ENCODE peak calls at places on chromosomes 4 and X, in eight cellular contexts. One of them, this sample, is unnamed.

GRCh38 chr4:150078041-150078995 is at the start of gene DCLK2:
- DNase-seq in Calu3: peak
- DNase-seq in CD8-positive, alpha-beta T cell: no peak
- DNase-seq in fibroblast of the conjunctiva: peak
- DNase-seq in stimulated activated CD4-positive, alpha-beta T cell treated with anti-CD3 and anti-CD28 coated beads, Interleukin-2, amount 100 ng/mL, for 4 hours: no peak
- DNase-seq in RCC 7860: peak
- DNase-seq in smooth muscle cell of the brain vasculature: peak
- DNase-seq in T-helper 1 cell: peak
- DNase-seq in this sample: no peak

GRCh38 chr4:128525387-128525786 is 237.8 kb upstream of the PGRMC2 start:
- DNase-seq in Calu3: no peak
- DNase-seq in CD8-positive, alpha-beta T cell: no peak
- DNase-seq in fibroblast of the conjunctiva: peak
- DNase-seq in stimulated activated CD4-positive, alpha-beta T cell treated with anti-CD3 and anti-CD28 coated beads, Interleukin-2, amount 100 ng/mL, for 4 hours: no peak
- DNase-seq in RCC 7860: no peak
- DNase-seq in smooth muscle cell of the brain vasculature: no peak
- DNase-seq in T-helper 1 cell: no peak
- DNase-seq in this sample: no peak

GRCh38 chrX:54413753-54414152 is 26.5 kb upstream of the TSR2 start:
- DNase-seq in Calu3: no peak
- DNase-seq in CD8-positive, alpha-beta T cell: no peak
- DNase-seq in fibroblast of the conjunctiva: no peak
- DNase-seq in stimulated activated CD4-positive, alpha-beta T cell treated with anti-CD3 and anti-CD28 coated beads, Interleukin-2, amount 100 ng/mL, for 4 hours: no peak
- DNase-seq in RCC 7860: no peak
- DNase-seq in smooth muscle cell of the brain vasculature: no peak
- DNase-seq in T-helper 1 cell: no peak
- DNase-seq in this sample: no peak

GRCh38 chrX:68112321-68112720 is 321.0 kb downstream of the OPHN1 start:
- DNase-seq in Calu3: peak
- DNase-seq in CD8-positive, alpha-beta T cell: no peak
- DNase-seq in fibroblast of the conjunctiva: no peak
- DNase-seq in stimulated activated CD4-positive, alpha-beta T cell treated with anti-CD3 and anti-CD28 coated beads, Interleukin-2, amount 100 ng/mL, for 4 hours: no peak
- DNase-seq in RCC 7860: no peak
- DNase-seq in smooth muscle cell of the brain vasculature: no peak
- DNase-seq in T-helper 1 cell: no peak
- DNase-seq in this sample: no peak

GRCh38 chr4:2337896-2338295 is 76.0 kb upstream of the MXD4 start:
- DNase-seq in Calu3: no peak
- DNase-seq in CD8-positive, alpha-beta T cell: no peak
- DNase-seq in fibroblast of the conjunctiva: no peak
- DNase-seq in stimulated activated CD4-positive, alpha-beta T cell treated with anti-CD3 and anti-CD28 coated beads, Interleukin-2, amount 100 ng/mL, for 4 hours: no peak
- DNase-seq in RCC 7860: no peak
- DNase-seq in smooth muscle cell of the brain vasculature: no peak
- DNase-seq in T-helper 1 cell: no peak
- DNase-seq in this sample: no peak

GRCh38 chr4:169160825-169161224 is 109.9 kb downstream of the SH3RF1 start:
- DNase-seq in Calu3: no peak
- DNase-seq in CD8-positive, alpha-beta T cell: no peak
- DNase-seq in fibroblast of the conjunctiva: no peak
- DNase-seq in stimulated activated CD4-positive, alpha-beta T cell treated with anti-CD3 and anti-CD28 coated beads, Interleukin-2, amount 100 ng/mL, for 4 hours: no peak
- DNase-seq in RCC 7860: no peak
- DNase-seq in smooth muscle cell of the brain vasculature: peak
- DNase-seq in T-helper 1 cell: no peak
- DNase-seq in this sample: no peak

GRCh38 chr4:83686166-83686565 is 150.3 kb downstream of the GPAT3 start:
- DNase-seq in Calu3: no peak
- DNase-seq in CD8-positive, alpha-beta T cell: no peak
- DNase-seq in fibroblast of the conjunctiva: no peak
- DNase-seq in stimulated activated CD4-positive, alpha-beta T cell treated with anti-CD3 and anti-CD28 coated beads, Interleukin-2, amount 100 ng/mL, for 4 hours: no peak
- DNase-seq in RCC 7860: no peak
- DNase-seq in smooth muscle cell of the brain vasculature: no peak
- DNase-seq in T-helper 1 cell: no peak
- DNase-seq in this sample: peak

GRCh38 chr4:86720508-86721068 is 126.5 kb downstream of the PTPN13 start:
- DNase-seq in Calu3: peak
- DNase-seq in CD8-positive, alpha-beta T cell: no peak
- DNase-seq in fibroblast of the conjunctiva: no peak
- DNase-seq in stimulated activated CD4-positive, alpha-beta T cell treated with anti-CD3 and anti-CD28 coated beads, Interleukin-2, amount 100 ng/mL, for 4 hours: no peak
- DNase-seq in RCC 7860: no peak
- DNase-seq in smooth muscle cell of the brain vasculature: no peak
- DNase-seq in T-helper 1 cell: no peak
- DNase-seq in this sample: no peak

GRCh38 chr4:804804-805203 is 21.1 kb downstream of the CPLX1 start:
- DNase-seq in Calu3: no peak
- DNase-seq in CD8-positive, alpha-beta T cell: no peak
- DNase-seq in fibroblast of the conjunctiva: no peak
- DNase-seq in stimulated activated CD4-positive, alpha-beta T cell treated with anti-CD3 and anti-CD28 coated beads, Interleukin-2, amount 100 ng/mL, for 4 hours: no peak
- DNase-seq in RCC 7860: no peak
- DNase-seq in smooth muscle cell of the brain vasculature: no peak
- DNase-seq in T-helper 1 cell: no peak
- DNase-seq in this sample: no peak

GRCh38 chr4:54063737-54064316 is 578 bp downstream of the CHIC2 start:
- DNase-seq in Calu3: peak
- DNase-seq in CD8-positive, alpha-beta T cell: peak
- DNase-seq in fibroblast of the conjunctiva: no peak
- DNase-seq in stimulated activated CD4-positive, alpha-beta T cell treated with anti-CD3 and anti-CD28 coated beads, Interleukin-2, amount 100 ng/mL, for 4 hours: peak
- DNase-seq in RCC 7860: no peak
- DNase-seq in smooth muscle cell of the brain vasculature: no peak
- DNase-seq in T-helper 1 cell: no peak
- DNase-seq in this sample: no peak

GRCh38 chr4:2925496-2925895 is 37.7 kb downstream of the NOP14 start:
- DNase-seq in Calu3: no peak
- DNase-seq in CD8-positive, alpha-beta T cell: no peak
- DNase-seq in fibroblast of the conjunctiva: no peak
- DNase-seq in stimulated activated CD4-positive, alpha-beta T cell treated with anti-CD3 and anti-CD28 coated beads, Interleukin-2, amount 100 ng/mL, for 4 hours: no peak
- DNase-seq in RCC 7860: no peak
- DNase-seq in smooth muscle cell of the brain vasculature: no peak
- DNase-seq in T-helper 1 cell: no peak
- DNase-seq in this sample: no peak

GRCh38 chr4:14167876-14168510 is 540.5 kb upstream of the BOD1L1 start:
- DNase-seq in Calu3: no peak
- DNase-seq in CD8-positive, alpha-beta T cell: no peak
- DNase-seq in fibroblast of the conjunctiva: no peak
- DNase-seq in stimulated activated CD4-positive, alpha-beta T cell treated with anti-CD3 and anti-CD28 coated beads, Interleukin-2, amount 100 ng/mL, for 4 hours: no peak
- DNase-seq in RCC 7860: no peak
- DNase-seq in smooth muscle cell of the brain vasculature: no peak
- DNase-seq in T-helper 1 cell: no peak
- DNase-seq in this sample: peak

GRCh38 chr4:70992354-70992753 is 1.1 kb upstream of the DCK start:
- DNase-seq in Calu3: no peak
- DNase-seq in CD8-positive, alpha-beta T cell: no peak
- DNase-seq in fibroblast of the conjunctiva: no peak
- DNase-seq in stimulated activated CD4-positive, alpha-beta T cell treated with anti-CD3 and anti-CD28 coated beads, Interleukin-2, amount 100 ng/mL, for 4 hours: no peak
- DNase-seq in RCC 7860: no peak
- DNase-seq in smooth muscle cell of the brain vasculature: no peak
- DNase-seq in T-helper 1 cell: no peak
- DNase-seq in this sample: no peak

GRCh38 chr4:182925298-182925738 is 8.1 kb upstream of the DCTD start:
- DNase-seq in Calu3: peak
- DNase-seq in CD8-positive, alpha-beta T cell: peak
- DNase-seq in fibroblast of the conjunctiva: peak
- DNase-seq in stimulated activated CD4-positive, alpha-beta T cell treated with anti-CD3 and anti-CD28 coated beads, Interleukin-2, amount 100 ng/mL, for 4 hours: peak
- DNase-seq in RCC 7860: peak
- DNase-seq in smooth muscle cell of the brain vasculature: no peak
- DNase-seq in T-helper 1 cell: peak
- DNase-seq in this sample: no peak

GRCh38 chrX:48573690-48574269 is 504 bp upstream of the RBM3 start:
- DNase-seq in Calu3: no peak
- DNase-seq in CD8-positive, alpha-beta T cell: peak
- DNase-seq in fibroblast of the conjunctiva: no peak
- DNase-seq in stimulated activated CD4-positive, alpha-beta T cell treated with anti-CD3 and anti-CD28 coated beads, Interleukin-2, amount 100 ng/mL, for 4 hours: no peak
- DNase-seq in RCC 7860: peak
- DNase-seq in smooth muscle cell of the brain vasculature: no peak
- DNase-seq in T-helper 1 cell: no peak
- DNase-seq in this sample: no peak

GRCh38 chr4:113094802-113095201 is 45.3 kb downstream of the ANK2 start:
- DNase-seq in Calu3: no peak
- DNase-seq in CD8-positive, alpha-beta T cell: no peak
- DNase-seq in fibroblast of the conjunctiva: peak
- DNase-seq in stimulated activated CD4-positive, alpha-beta T cell treated with anti-CD3 and anti-CD28 coated beads, Interleukin-2, amount 100 ng/mL, for 4 hours: no peak
- DNase-seq in RCC 7860: no peak
- DNase-seq in smooth muscle cell of the brain vasculature: no peak
- DNase-seq in T-helper 1 cell: no peak
- DNase-seq in this sample: no peak

GRCh38 chrX:12304261-12304660 is 166.0 kb downstream of the FRMPD4 start:
- DNase-seq in Calu3: no peak
- DNase-seq in CD8-positive, alpha-beta T cell: no peak
- DNase-seq in fibroblast of the conjunctiva: no peak
- DNase-seq in stimulated activated CD4-positive, alpha-beta T cell treated with anti-CD3 and anti-CD28 coated beads, Interleukin-2, amount 100 ng/mL, for 4 hours: no peak
- DNase-seq in RCC 7860: no peak
- DNase-seq in smooth muscle cell of the brain vasculature: no peak
- DNase-seq in T-helper 1 cell: no peak
- DNase-seq in this sample: no peak

GRCh38 chr4:39367166-39367565 is 1.0 kb upstream of the RFC1 start:
- DNase-seq in Calu3: no peak
- DNase-seq in CD8-positive, alpha-beta T cell: no peak
- DNase-seq in fibroblast of the conjunctiva: no peak
- DNase-seq in stimulated activated CD4-positive, alpha-beta T cell treated with anti-CD3 and anti-CD28 coated beads, Interleukin-2, amount 100 ng/mL, for 4 hours: no peak
- DNase-seq in RCC 7860: no peak
- DNase-seq in smooth muscle cell of the brain vasculature: no peak
- DNase-seq in T-helper 1 cell: no peak
- DNase-seq in this sample: no peak

GRCh38 chr4:76689079-76689817 is 208.7 kb downstream of the SOWAHB start:
- DNase-seq in Calu3: peak
- DNase-seq in CD8-positive, alpha-beta T cell: no peak
- DNase-seq in fibroblast of the conjunctiva: no peak
- DNase-seq in stimulated activated CD4-positive, alpha-beta T cell treated with anti-CD3 and anti-CD28 coated beads, Interleukin-2, amount 100 ng/mL, for 4 hours: peak
- DNase-seq in RCC 7860: no peak
- DNase-seq in smooth muscle cell of the brain vasculature: no peak
- DNase-seq in T-helper 1 cell: no peak
- DNase-seq in this sample: no peak

GRCh38 chr4:117135634-117136354 is 50.4 kb upstream of the TRAM1L1 start:
- DNase-seq in Calu3: peak
- DNase-seq in CD8-positive, alpha-beta T cell: no peak
- DNase-seq in fibroblast of the conjunctiva: no peak
- DNase-seq in stimulated activated CD4-positive, alpha-beta T cell treated with anti-CD3 and anti-CD28 coated beads, Interleukin-2, amount 100 ng/mL, for 4 hours: no peak
- DNase-seq in RCC 7860: no peak
- DNase-seq in smooth muscle cell of the brain vasculature: no peak
- DNase-seq in T-helper 1 cell: no peak
- DNase-seq in this sample: no peak

GRCh38 chr4:94570558-94570957 is 118.8 kb downstream of the PDLIM5 start:
- DNase-seq in Calu3: no peak
- DNase-seq in CD8-positive, alpha-beta T cell: no peak
- DNase-seq in fibroblast of the conjunctiva: no peak
- DNase-seq in stimulated activated CD4-positive, alpha-beta T cell treated with anti-CD3 and anti-CD28 coated beads, Interleukin-2, amount 100 ng/mL, for 4 hours: no peak
- DNase-seq in RCC 7860: no peak
- DNase-seq in smooth muscle cell of the brain vasculature: no peak
- DNase-seq in T-helper 1 cell: no peak
- DNase-seq in this sample: no peak

GRCh38 chrX:14670819-14671218 is 141.5 kb downstream of the GLRA2 start:
- DNase-seq in Calu3: no peak
- DNase-seq in CD8-positive, alpha-beta T cell: no peak
- DNase-seq in fibroblast of the conjunctiva: no peak
- DNase-seq in stimulated activated CD4-positive, alpha-beta T cell treated with anti-CD3 and anti-CD28 coated beads, Interleukin-2, amount 100 ng/mL, for 4 hours: no peak
- DNase-seq in RCC 7860: no peak
- DNase-seq in smooth muscle cell of the brain vasculature: no peak
- DNase-seq in T-helper 1 cell: no peak
- DNase-seq in this sample: no peak

GRCh38 chr4:137861682-137862081 is 329.4 kb upstream of the PCDH18 start:
- DNase-seq in Calu3: no peak
- DNase-seq in CD8-positive, alpha-beta T cell: no peak
- DNase-seq in fibroblast of the conjunctiva: peak
- DNase-seq in stimulated activated CD4-positive, alpha-beta T cell treated with anti-CD3 and anti-CD28 coated beads, Interleukin-2, amount 100 ng/mL, for 4 hours: no peak
- DNase-seq in RCC 7860: no peak
- DNase-seq in smooth muscle cell of the brain vasculature: peak
- DNase-seq in T-helper 1 cell: no peak
- DNase-seq in this sample: no peak

GRCh38 chrX:124275167-124275894 is 57.1 kb upstream of the TEX13D start:
- DNase-seq in Calu3: no peak
- DNase-seq in CD8-positive, alpha-beta T cell: no peak
- DNase-seq in fibroblast of the conjunctiva: no peak
- DNase-seq in stimulated activated CD4-positive, alpha-beta T cell treated with anti-CD3 and anti-CD28 coated beads, Interleukin-2, amount 100 ng/mL, for 4 hours: no peak
- DNase-seq in RCC 7860: no peak
- DNase-seq in smooth muscle cell of the brain vasculature: no peak
- DNase-seq in T-helper 1 cell: no peak
- DNase-seq in this sample: no peak

GRCh38 chr4:98733601-98734000 is 75.2 kb upstream of the TSPAN5 start:
- DNase-seq in Calu3: no peak
- DNase-seq in CD8-positive, alpha-beta T cell: no peak
- DNase-seq in fibroblast of the conjunctiva: no peak
- DNase-seq in stimulated activated CD4-positive, alpha-beta T cell treated with anti-CD3 and anti-CD28 coated beads, Interleukin-2, amount 100 ng/mL, for 4 hours: no peak
- DNase-seq in RCC 7860: no peak
- DNase-seq in smooth muscle cell of the brain vasculature: no peak
- DNase-seq in T-helper 1 cell: no peak
- DNase-seq in this sample: no peak

GRCh38 chrX:68717196-68717595 is 69.7 kb downstream of the STARD8 start:
- DNase-seq in Calu3: no peak
- DNase-seq in CD8-positive, alpha-beta T cell: no peak
- DNase-seq in fibroblast of the conjunctiva: no peak
- DNase-seq in stimulated activated CD4-positive, alpha-beta T cell treated with anti-CD3 and anti-CD28 coated beads, Interleukin-2, amount 100 ng/mL, for 4 hours: no peak
- DNase-seq in RCC 7860: no peak
- DNase-seq in smooth muscle cell of the brain vasculature: no peak
- DNase-seq in T-helper 1 cell: no peak
- DNase-seq in this sample: no peak

GRCh38 chr4:15117270-15117946 is 115.1 kb downstream of the CPEB2 start:
- DNase-seq in Calu3: no peak
- DNase-seq in CD8-positive, alpha-beta T cell: no peak
- DNase-seq in fibroblast of the conjunctiva: no peak
- DNase-seq in stimulated activated CD4-positive, alpha-beta T cell treated with anti-CD3 and anti-CD28 coated beads, Interleukin-2, amount 100 ng/mL, for 4 hours: no peak
- DNase-seq in RCC 7860: peak
- DNase-seq in smooth muscle cell of the brain vasculature: no peak
- DNase-seq in T-helper 1 cell: no peak
- DNase-seq in this sample: peak

GRCh38 chr4:72846280-72847111 is 223.0 kb downstream of the COX18 start:
- DNase-seq in Calu3: peak
- DNase-seq in CD8-positive, alpha-beta T cell: no peak
- DNase-seq in fibroblast of the conjunctiva: no peak
- DNase-seq in stimulated activated CD4-positive, alpha-beta T cell treated with anti-CD3 and anti-CD28 coated beads, Interleukin-2, amount 100 ng/mL, for 4 hours: no peak
- DNase-seq in RCC 7860: no peak
- DNase-seq in smooth muscle cell of the brain vasculature: no peak
- DNase-seq in T-helper 1 cell: no peak
- DNase-seq in this sample: no peak

GRCh38 chrX:20352504-20352903 is 85.8 kb upstream of the RPS6KA3 start:
- DNase-seq in Calu3: no peak
- DNase-seq in CD8-positive, alpha-beta T cell: no peak
- DNase-seq in fibroblast of the conjunctiva: no peak
- DNase-seq in stimulated activated CD4-positive, alpha-beta T cell treated with anti-CD3 and anti-CD28 coated beads, Interleukin-2, amount 100 ng/mL, for 4 hours: no peak
- DNase-seq in RCC 7860: no peak
- DNase-seq in smooth muscle cell of the brain vasculature: no peak
- DNase-seq in T-helper 1 cell: no peak
- DNase-seq in this sample: no peak

GRCh38 chrX:34810364-34810763 is 132.2 kb upstream of the FAM47B start:
- DNase-seq in Calu3: no peak
- DNase-seq in CD8-positive, alpha-beta T cell: no peak
- DNase-seq in fibroblast of the conjunctiva: no peak
- DNase-seq in stimulated activated CD4-positive, alpha-beta T cell treated with anti-CD3 and anti-CD28 coated beads, Interleukin-2, amount 100 ng/mL, for 4 hours: no peak
- DNase-seq in RCC 7860: peak
- DNase-seq in smooth muscle cell of the brain vasculature: no peak
- DNase-seq in T-helper 1 cell: no peak
- DNase-seq in this sample: no peak